ENCODE peak calls at places on chromosome 18, in four cellular contexts. M, E, F and V are unnamed samples. For H4K20me1, the result is how much of the 10 kb centered on the place peaks cover.

GRCh38 chr18:10544093-10544748 is 18.4 kb downstream of the NAPG start:
- DNase-seq in M (no peak), E (no peak), F (no peak), V (no peak)

GRCh38 chr18:61333746-61334490 is 688 bp downstream of the CDH20 start:
- DNase-seq in M (no peak), E (no peak), F (no peak), V (peak)

GRCh38 chr18:68431111-68431921 is 283.6 kb downstream of the TMX3 start:
- DNase-seq in M (no peak), E (no peak), F (peak), V (peak)

GRCh38 chr18:45227004-45227403 is 388.3 kb upstream of the SLC14A2 start:
- DNase-seq in M (no peak), E (no peak), F (peak), V (no peak)

GRCh38 chr18:35460719-35461118 is 37.0 kb downstream of the INO80C start:
- DNase-seq in M (no peak), E (no peak), F (peak), V (peak)

GRCh38 chr18:31624892-31625640 is 33.4 kb downstream of the TTR start:
- DNase-seq in M (no peak), E (no peak), F (no peak), V (no peak)

GRCh38 chr18:36688020-36688965 is 140.5 kb downstream of the TPGS2 start:
- DNase-seq in M (peak), E (peak), F (no peak), V (peak)

GRCh38 chr18:10370716-10371115 is 83.7 kb upstream of the APCDD1 start:
- DNase-seq in M (no peak), E (no peak), F (no peak), V (no peak)

GRCh38 chr18:54742654-54743053 is 85.6 kb upstream of the RAB27B start:
- DNase-seq in M (no peak), E (no peak), F (peak), V (peak)

GRCh38 chr18:25279133-25279532 is 72.8 kb downstream of the ZNF521 start:
- DNase-seq in M (no peak), E (no peak), F (peak), V (peak)

GRCh38 chr18:23422751-23423418 is 30.2 kb upstream of the RIOK3 start:
- DNase-seq in M (peak), E (peak), F (peak), V (peak)

GRCh38 chr18:72207280-72207679 is 336.9 kb downstream of the CBLN2 start:
- DNase-seq in M (no peak), E (no peak), F (no peak), V (no peak)

GRCh38 chr18:45645610-45646009 is 30.3 kb downstream of the SLC14A2 start:
- DNase-seq in M (no peak), E (no peak), F (no peak), V (no peak)

GRCh38 chr18:74453011-74453571 is 4.0 kb downstream of the DIPK1C start:
- DNase-seq in M (no peak), E (no peak), F (no peak), V (no peak)

GRCh38 chr18:10499230-10499629 is 26.6 kb upstream of the NAPG start:
- DNase-seq in M (no peak), E (no peak), F (no peak), V (no peak)

GRCh38 chr18:48735070-48735676 is 196.3 kb downstream of the CTIF start:
- DNase-seq in M (no peak), E (no peak), F (peak), V (no peak)

GRCh38 chr18:58177886-58178470 is 134.0 kb downstream of the NEDD4L start:
- DNase-seq in M (no peak), E (peak), F (no peak), V (no peak)
- H3K9ac ChIP-seq in M (no peak), E (no peak), F (no peak), V (no peak)

GRCh38 chr18:13401404-13401803 is 182.8 kb downstream of the LDLRAD4 start:
- DNase-seq in M (no peak), E (no peak), F (no peak), V (no peak)
- H4K20me1 ChIP-seq in M (under half), E (under half), F (under half), V (under half)

GRCh38 chr18:50558157-50558556 is 1.7 kb upstream of the MAPK4 start:
- DNase-seq in M (no peak), E (no peak), F (no peak), V (no peak)
- TF ChIP-seq EZH2 in M (no peak), E (no peak), F (no peak), V (peak)

GRCh38 chr18:57062178-57062577 is 84.7 kb upstream of the BOD1L2 start:
- DNase-seq in M (no peak), E (no peak), F (no peak), V (no peak)
- H3K9ac ChIP-seq in M (no peak), E (no peak), F (no peak), V (no peak)